ENCODE peak calls at places on chromosomes 4 and X, in eight cellular contexts. One of them, this sample, is unnamed.

GRCh38 chr4:168925789-168926490 is 84.1 kb downstream of the CBR4 start:
- DNase-seq in MM.1S: no peak
- DNase-seq in HepG2: no peak
- DNase-seq in hepatocyte: no peak
- DNase-seq in neural progenitor cell: no peak
- DNase-seq in HCT116: no peak
- DNase-seq in GM23248: no peak
- DNase-seq in keratinocyte: no peak
- DNase-seq in this sample: no peak

GRCh38 chrX:43964936-43965335 is 8.3 kb downstream of the NDP start:
- DNase-seq in hepatocyte: no peak
- DNase-seq in HepG2: no peak
- DNase-seq in keratinocyte: no peak
- DNase-seq in HCT116: no peak
- DNase-seq in MM.1S: no peak
- DNase-seq in GM23248: peak; percentile 43
- DNase-seq in neural progenitor cell: no peak
- DNase-seq in this sample: no peak

GRCh38 chrX:136819026-136819425 is 38.3 kb upstream of the ARHGEF6 start:
- DNase-seq in hepatocyte: no peak
- DNase-seq in HepG2: no peak
- DNase-seq in HCT116: no peak
- DNase-seq in GM23248: no peak
- DNase-seq in keratinocyte: no peak
- DNase-seq in neural progenitor cell: no peak
- DNase-seq in MM.1S: no peak
- DNase-seq in this sample: no peak

GRCh38 chr4:38768968-38769394 is 13.8 kb downstream of the TLR10 start:
- DNase-seq in HCT116: no peak
- DNase-seq in neural progenitor cell: no peak
- DNase-seq in keratinocyte: no peak
- DNase-seq in HepG2: no peak
- DNase-seq in hepatocyte: no peak
- DNase-seq in MM.1S: no peak
- DNase-seq in GM23248: no peak
- DNase-seq in this sample: no peak

GRCh38 chrX:142804085-142804484 is 221.6 kb upstream of the SPANXN4 start:
- DNase-seq in GM23248: no peak
- DNase-seq in HepG2: no peak
- DNase-seq in HCT116: no peak
- DNase-seq in keratinocyte: no peak
- DNase-seq in neural progenitor cell: peak; percentile 60
- DNase-seq in hepatocyte: no peak
- DNase-seq in MM.1S: no peak
- DNase-seq in this sample: no peak

GRCh38 chrX:100995469-100995868 is 26.0 kb downstream of the ARL13A start:
- DNase-seq in HepG2: peak; percentile 4
- DNase-seq in HCT116: peak; percentile 41
- DNase-seq in hepatocyte: peak; percentile 11
- DNase-seq in GM23248: peak; percentile 88
- DNase-seq in keratinocyte: no peak
- DNase-seq in MM.1S: no peak
- DNase-seq in neural progenitor cell: no peak
- DNase-seq in this sample: no peak

GRCh38 chr4:128353791-128354190 is 66.2 kb upstream of the PGRMC2 start:
- DNase-seq in hepatocyte: no peak
- DNase-seq in HCT116: no peak
- DNase-seq in HepG2: no peak
- DNase-seq in neural progenitor cell: no peak
- DNase-seq in GM23248: peak; percentile 51
- DNase-seq in keratinocyte: no peak
- DNase-seq in MM.1S: no peak
- DNase-seq in this sample: no peak

GRCh38 chr4:81061340-81061730 is 30.8 kb downstream of the BMP3 start:
- DNase-seq in HepG2: no peak
- DNase-seq in HCT116: no peak
- DNase-seq in neural progenitor cell: no peak
- DNase-seq in MM.1S: no peak
- DNase-seq in GM23248: no peak
- DNase-seq in hepatocyte: no peak
- DNase-seq in keratinocyte: no peak
- DNase-seq in this sample: no peak

GRCh38 chr4:6372649-6373525 is 99.5 kb downstream of the PPP2R2C start:
- DNase-seq in HepG2: peak; percentile 35
- DNase-seq in keratinocyte: no peak
- DNase-seq in HCT116: peak; percentile 54
- DNase-seq in GM23248: peak; percentile 61
- DNase-seq in hepatocyte: peak; percentile 35
- DNase-seq in neural progenitor cell: peak; percentile 73
- DNase-seq in MM.1S: peak; percentile 48
- DNase-seq in this sample: peak; percentile 26

GRCh38 chrX:66635360-66635759 is 3.5 kb downstream of the EDA2R start:
- DNase-seq in neural progenitor cell: no peak
- DNase-seq in hepatocyte: peak; percentile 18
- DNase-seq in GM23248: peak; percentile 78
- DNase-seq in MM.1S: no peak
- DNase-seq in HCT116: no peak
- DNase-seq in keratinocyte: peak; percentile 19
- DNase-seq in HepG2: no peak
- DNase-seq in this sample: no peak

GRCh38 chr4:158172558-158173258 is at the start of gene GASK1B:
- DNase-seq in GM23248: peak; percentile 75
- DNase-seq in hepatocyte: peak; percentile 76
- DNase-seq in HepG2: peak; percentile 81
- DNase-seq in keratinocyte: no peak
- DNase-seq in MM.1S: peak; percentile 59
- DNase-seq in HCT116: peak; percentile 49
- DNase-seq in neural progenitor cell: peak; percentile 49
- DNase-seq in this sample: no peak

GRCh38 chr4:52100062-52100461 is 49.0 kb downstream of the SPATA18 start:
- DNase-seq in GM23248: peak; percentile 22
- DNase-seq in keratinocyte: no peak
- DNase-seq in MM.1S: peak; percentile 82
- DNase-seq in hepatocyte: no peak
- DNase-seq in HepG2: no peak
- DNase-seq in HCT116: no peak
- DNase-seq in neural progenitor cell: no peak
- DNase-seq in this sample: peak; percentile 4

GRCh38 chr4:181525641-181526040 is 717.6 kb upstream of the TENM3 start:
- DNase-seq in HepG2: no peak
- DNase-seq in GM23248: no peak
- DNase-seq in hepatocyte: no peak
- DNase-seq in neural progenitor cell: peak; percentile 53
- DNase-seq in HCT116: no peak
- DNase-seq in MM.1S: no peak
- DNase-seq in keratinocyte: no peak
- DNase-seq in this sample: no peak

GRCh38 chrX:9122504-9123245 is 88.7 kb upstream of the FAM9B start:
- DNase-seq in GM23248: peak; percentile 14
- DNase-seq in HCT116: no peak
- DNase-seq in neural progenitor cell: no peak
- DNase-seq in MM.1S: no peak
- DNase-seq in hepatocyte: no peak
- DNase-seq in keratinocyte: no peak
- DNase-seq in HepG2: no peak
- DNase-seq in this sample: no peak

GRCh38 chr4:143359794-143360193 is 23.1 kb downstream of the GAB1 start:
- DNase-seq in MM.1S: no peak
- DNase-seq in HCT116: no peak
- DNase-seq in keratinocyte: no peak
- DNase-seq in hepatocyte: no peak
- DNase-seq in HepG2: no peak
- DNase-seq in GM23248: no peak
- DNase-seq in neural progenitor cell: no peak
- DNase-seq in this sample: no peak

GRCh38 chrX:130523460-130524394 is 121.9 kb downstream of the RBMX2 start:
- DNase-seq in HCT116: no peak
- DNase-seq in GM23248: no peak
- DNase-seq in keratinocyte: no peak
- DNase-seq in neural progenitor cell: peak; percentile 8
- DNase-seq in hepatocyte: no peak
- DNase-seq in HepG2: no peak
- DNase-seq in MM.1S: no peak
- DNase-seq in this sample: no peak

GRCh38 chrX:22323541-22323940 is 50.8 kb downstream of the CBLL2 start:
- DNase-seq in MM.1S: no peak
- DNase-seq in neural progenitor cell: no peak
- DNase-seq in HepG2: no peak
- DNase-seq in keratinocyte: no peak
- DNase-seq in HCT116: no peak
- DNase-seq in GM23248: peak; percentile 82
- DNase-seq in hepatocyte: no peak
- DNase-seq in this sample: no peak

GRCh38 chr4:186227221-186227620 is at the start of gene KLKB1:
- DNase-seq in HepG2: peak; percentile 64
- DNase-seq in HCT116: no peak
- DNase-seq in keratinocyte: no peak
- DNase-seq in GM23248: no peak
- DNase-seq in MM.1S: no peak
- DNase-seq in neural progenitor cell: no peak
- DNase-seq in hepatocyte: peak; percentile 48
- DNase-seq in this sample: no peak

GRCh38 chr4:3699261-3699660 is 66.9 kb upstream of the ADRA2C start:
- DNase-seq in keratinocyte: no peak
- DNase-seq in GM23248: no peak
- DNase-seq in HepG2: no peak
- DNase-seq in hepatocyte: no peak
- DNase-seq in MM.1S: no peak
- DNase-seq in neural progenitor cell: no peak
- DNase-seq in HCT116: no peak
- DNase-seq in this sample: no peak
- H3K4me1 ChIP-seq in keratinocyte: no peaks in the 10 kb centered on the region
- H3K4me1 ChIP-seq in GM23248: no peaks in the 10 kb centered on the region
- H3K4me1 ChIP-seq in HepG2: peaks cover 5% of the 10 kb centered on the region
- H3K4me1 ChIP-seq in hepatocyte: no peaks in the 10 kb centered on the region
- H3K4me1 ChIP-seq in MM.1S: no peaks in the 10 kb centered on the region
- H3K4me1 ChIP-seq in neural progenitor cell: peaks cover 28% of the 10 kb centered on the region
- H3K4me1 ChIP-seq in HCT116: no peaks in the 10 kb centered on the region
- H3K4me1 ChIP-seq in this sample: no peaks in the 10 kb centered on the region

GRCh38 chrX:155766321-155766720 is 114.8 kb upstream of the VAMP7 start:
- DNase-seq in keratinocyte: no peak
- DNase-seq in neural progenitor cell: no peak
- DNase-seq in hepatocyte: no peak
- DNase-seq in HCT116: no peak
- DNase-seq in HepG2: no peak
- DNase-seq in MM.1S: no peak
- DNase-seq in GM23248: peak; percentile 3
- DNase-seq in this sample: no peak

GRCh38 chrX:155768036-155768769 is 112.9 kb upstream of the VAMP7 start:
- DNase-seq in MM.1S: no peak
- DNase-seq in HepG2: no peak
- DNase-seq in keratinocyte: no peak
- DNase-seq in hepatocyte: no peak
- DNase-seq in neural progenitor cell: no peak
- DNase-seq in HCT116: no peak
- DNase-seq in GM23248: peak; percentile 59
- DNase-seq in this sample: no peak

DNA sequence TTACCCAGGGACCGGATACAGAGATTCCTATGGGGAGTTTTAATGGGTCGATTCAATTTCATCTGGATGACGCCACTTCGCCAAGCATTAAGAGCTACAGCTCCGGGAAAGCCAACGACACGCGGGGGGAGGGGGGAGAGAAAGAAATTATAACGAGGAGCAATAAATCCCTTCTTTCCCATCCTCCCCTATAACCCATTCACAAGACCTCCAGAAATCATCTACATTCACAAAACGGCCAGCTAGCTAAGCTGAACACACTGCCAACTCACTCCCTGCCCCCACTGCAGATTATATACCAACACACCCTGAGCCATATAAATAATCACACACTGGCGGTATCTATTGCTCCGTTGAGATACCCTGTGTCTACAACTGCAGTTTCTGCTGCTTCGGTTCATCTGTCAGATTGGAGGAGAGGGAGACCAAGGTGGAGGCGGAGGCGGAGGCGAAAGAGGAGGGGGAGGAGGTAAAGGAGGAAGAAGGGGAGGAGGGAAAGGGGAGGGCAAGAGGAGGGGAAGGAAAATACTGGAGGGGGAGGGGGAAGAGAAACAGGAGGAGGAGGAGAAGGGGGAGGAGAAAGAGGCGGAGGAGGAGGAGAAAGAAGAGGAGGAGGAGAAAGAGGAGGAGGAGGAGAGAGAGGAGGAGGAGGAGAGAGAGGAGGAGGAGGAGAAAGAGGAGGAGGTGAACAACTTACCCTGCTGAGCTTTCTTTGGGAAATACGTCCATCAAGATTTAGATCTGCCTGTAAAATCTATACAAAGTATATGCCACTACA is 113.9 kb upstream of the VAMP7 start:
- DNase-seq in MM.1S: peak; percentile 36
- DNase-seq in neural progenitor cell: peak; percentile 76
- DNase-seq in HCT116: peak; percentile 71
- DNase-seq in GM23248: peak; percentile 68
- DNase-seq in keratinocyte: no peak
- DNase-seq in HepG2: no peak
- DNase-seq in hepatocyte: peak; percentile 79
- DNase-seq in this sample: peak; percentile 76
- H2AFZ ChIP-seq in MM.1S: peak overlapping the region; percentile 7
- H2AFZ ChIP-seq in neural progenitor cell: peak overlapping the region; percentile 93
- H2AFZ ChIP-seq in HCT116: no peak overlapping the region
- H2AFZ ChIP-seq in GM23248: peak overlapping the region; percentile 88
- H2AFZ ChIP-seq in keratinocyte: peak overlapping the region; percentile 82
- H2AFZ ChIP-seq in HepG2: no peak overlapping the region
- H2AFZ ChIP-seq in hepatocyte: peak overlapping the region; percentile 70
- H2AFZ ChIP-seq in this sample: peak overlapping the region; percentile 72

DNA sequence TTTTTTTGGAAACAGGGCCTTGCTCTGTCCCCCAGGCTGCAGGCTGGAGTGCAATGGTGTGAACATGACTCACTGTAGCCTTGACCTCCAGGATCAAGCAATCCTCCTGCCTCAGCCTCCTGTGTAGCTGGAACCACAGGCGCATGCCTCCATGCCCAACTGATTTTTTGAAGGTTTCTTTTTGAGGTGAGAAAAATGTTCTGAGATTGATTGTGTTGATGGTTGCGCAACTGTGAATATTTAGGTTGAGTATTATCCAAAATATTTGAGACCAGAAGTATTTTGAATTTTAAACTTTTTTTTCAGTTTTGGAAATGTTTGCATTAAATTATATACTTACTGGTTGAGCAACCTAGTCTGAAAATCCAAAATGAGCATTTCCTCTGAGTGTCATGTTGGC is 2.6 kb upstream of the CCNI start:
- DNase-seq in neural progenitor cell: no peak
- DNase-seq in GM23248: no peak
- DNase-seq in HCT116: no peak
- DNase-seq in hepatocyte: no peak
- DNase-seq in HepG2: no peak
- DNase-seq in keratinocyte: no peak
- DNase-seq in MM.1S: no peak
- DNase-seq in this sample: no peak
- H3K4me1 ChIP-seq in neural progenitor cell: peaks cover 17% of the 10 kb centered on the region
- H3K4me1 ChIP-seq in GM23248: peaks cover 13% of the 10 kb centered on the region
- H3K4me1 ChIP-seq in HCT116: peaks cover 10% of the 10 kb centered on the region
- H3K4me1 ChIP-seq in hepatocyte: peaks cover 9% of the 10 kb centered on the region
- H3K4me1 ChIP-seq in HepG2: peaks cover 4% of the 10 kb centered on the region
- H3K4me1 ChIP-seq in keratinocyte: peaks cover 14% of the 10 kb centered on the region
- H3K4me1 ChIP-seq in MM.1S: peaks cover 11% of the 10 kb centered on the region
- H3K4me1 ChIP-seq in this sample: peaks cover 32% of the 10 kb centered on the region

DNA sequence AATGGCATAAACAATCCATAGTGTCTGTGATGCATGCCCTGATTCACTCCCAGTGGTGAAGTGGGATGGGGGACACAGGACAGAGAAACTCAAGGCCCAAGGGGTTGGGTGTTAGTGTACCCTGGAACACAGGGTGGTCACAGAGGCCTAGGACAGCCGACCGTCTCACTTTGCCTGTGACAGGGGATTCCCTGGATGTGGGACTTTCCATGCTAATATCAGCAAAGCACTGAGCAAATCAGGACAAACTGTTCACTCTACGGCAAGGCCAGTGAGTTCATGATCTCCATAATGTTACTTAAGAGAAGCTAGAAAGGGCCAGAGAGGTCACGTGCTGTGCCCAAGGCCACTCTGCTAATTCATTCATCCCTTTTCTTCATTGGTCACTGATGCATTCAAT is 158.7 kb upstream of the RBPJ start:
- DNase-seq in neural progenitor cell: no peak
- DNase-seq in GM23248: no peak
- DNase-seq in MM.1S: no peak
- DNase-seq in hepatocyte: no peak
- DNase-seq in HepG2: no peak
- DNase-seq in keratinocyte: no peak
- DNase-seq in HCT116: no peak
- DNase-seq in this sample: no peak
- H2AFZ ChIP-seq in neural progenitor cell: no peak overlapping the region
- H2AFZ ChIP-seq in GM23248: no peak overlapping the region
- H2AFZ ChIP-seq in MM.1S: no peak overlapping the region
- H2AFZ ChIP-seq in hepatocyte: no peak overlapping the region
- H2AFZ ChIP-seq in HepG2: no peak overlapping the region
- H2AFZ ChIP-seq in keratinocyte: no peak overlapping the region
- H2AFZ ChIP-seq in HCT116: no peak overlapping the region
- H2AFZ ChIP-seq in this sample: no peak overlapping the region